ENCODE peak calls at places on chromosome 3, in six cellular contexts. One of them, this sample, is unnamed.

GRCh38 chr3:99356681-99357080 is 281.7 kb upstream of the COL8A1 start:
- DNase-seq in endothelial cell: no peak
- DNase-seq in hepatocyte: no peak
- DNase-seq in heart left ventricle: no peak
- DNase-seq in Peyer's patch: no peak
- DNase-seq in HFFc6: no peak
- DNase-seq in this sample: no peak

GRCh38 chr3:38210141-38210757 is 44.9 kb downstream of the OXSR1 start:
- DNase-seq in hepatocyte: no peak
- DNase-seq in HFFc6: no peak
- DNase-seq in Peyer's patch: no peak
- DNase-seq in heart left ventricle: no peak
- DNase-seq in endothelial cell: no peak
- DNase-seq in this sample: no peak

GRCh38 chr3:121517950-121518349 is 27.8 kb downstream of the POLQ start:
- DNase-seq in heart left ventricle: no peak
- DNase-seq in endothelial cell: no peak
- DNase-seq in hepatocyte: no peak
- DNase-seq in HFFc6: no peak
- DNase-seq in Peyer's patch: no peak
- DNase-seq in this sample: peak

GRCh38 chr3:3020209-3020608 is 90.0 kb downstream of the IL5RA start:
- DNase-seq in hepatocyte: no peak
- DNase-seq in heart left ventricle: no peak
- DNase-seq in HFFc6: no peak
- DNase-seq in endothelial cell: no peak
- DNase-seq in Peyer's patch: no peak
- DNase-seq in this sample: no peak

GRCh38 chr3:30508319-30508718 is 98.1 kb upstream of the TGFBR2 start:
- DNase-seq in endothelial cell: no peak
- DNase-seq in hepatocyte: no peak
- DNase-seq in heart left ventricle: no peak
- DNase-seq in Peyer's patch: no peak
- DNase-seq in HFFc6: no peak
- DNase-seq in this sample: no peak

GRCh38 chr3:9398715-9399708 is 1.6 kb downstream of the SETD5 start:
- DNase-seq in heart left ventricle: no peak
- DNase-seq in endothelial cell: no peak
- DNase-seq in Peyer's patch: no peak
- DNase-seq in HFFc6: no peak
- DNase-seq in hepatocyte: peak
- DNase-seq in this sample: peak

GRCh38 chr3:41448396-41448795 is 249.1 kb downstream of the CTNNB1 start:
- DNase-seq in heart left ventricle: no peak
- DNase-seq in Peyer's patch: no peak
- DNase-seq in HFFc6: no peak
- DNase-seq in endothelial cell: no peak
- DNase-seq in hepatocyte: no peak
- DNase-seq in this sample: no peak

GRCh38 chr3:65713016-65713415 is 325.7 kb downstream of the MAGI1 start:
- DNase-seq in heart left ventricle: no peak
- DNase-seq in HFFc6: peak
- DNase-seq in hepatocyte: peak
- DNase-seq in endothelial cell: peak
- DNase-seq in Peyer's patch: no peak
- DNase-seq in this sample: peak

GRCh38 chr3:29083607-29084120 is 197.2 kb upstream of the RBMS3 start:
- DNase-seq in hepatocyte: no peak
- DNase-seq in endothelial cell: no peak
- DNase-seq in HFFc6: no peak
- DNase-seq in Peyer's patch: no peak
- DNase-seq in heart left ventricle: no peak
- DNase-seq in this sample: no peak

GRCh38 chr3:151750181-151750580 is 16.5 kb downstream of the AADACL2 start:
- DNase-seq in heart left ventricle: no peak
- DNase-seq in HFFc6: no peak
- DNase-seq in hepatocyte: no peak
- DNase-seq in endothelial cell: no peak
- DNase-seq in Peyer's patch: no peak
- DNase-seq in this sample: no peak

GRCh38 chr3:66302288-66302687 is 81.5 kb downstream of the SLC25A26 start:
- DNase-seq in hepatocyte: no peak
- DNase-seq in HFFc6: no peak
- DNase-seq in heart left ventricle: no peak
- DNase-seq in endothelial cell: no peak
- DNase-seq in Peyer's patch: no peak
- DNase-seq in this sample: no peak

GRCh38 chr3:189513281-189514151 is 117.7 kb upstream of the TP63 start:
- DNase-seq in endothelial cell: no peak
- DNase-seq in hepatocyte: peak
- DNase-seq in HFFc6: no peak
- DNase-seq in Peyer's patch: no peak
- DNase-seq in heart left ventricle: no peak
- DNase-seq in this sample: no peak

GRCh38 chr3:138493804-138494606 is 59.6 kb downstream of the ESYT3 start:
- DNase-seq in HFFc6: peak
- DNase-seq in heart left ventricle: no peak
- DNase-seq in Peyer's patch: no peak
- DNase-seq in hepatocyte: no peak
- DNase-seq in endothelial cell: no peak
- DNase-seq in this sample: peak

GRCh38 chr3:89145995-89146394 is 38.6 kb downstream of the EPHA3 start:
- DNase-seq in Peyer's patch: no peak
- DNase-seq in heart left ventricle: no peak
- DNase-seq in endothelial cell: no peak
- DNase-seq in hepatocyte: peak
- DNase-seq in HFFc6: no peak
- DNase-seq in this sample: peak

GRCh38 chr3:49295489-49296058 is 18.5 kb upstream of the C3orf62 start:
- DNase-seq in heart left ventricle: no peak
- DNase-seq in endothelial cell: peak
- DNase-seq in Peyer's patch: no peak
- DNase-seq in hepatocyte: no peak
- DNase-seq in HFFc6: peak
- DNase-seq in this sample: peak

GRCh38 chr3:20739814-20740213 is 553.8 kb upstream of the SGO1 start:
- DNase-seq in heart left ventricle: no peak
- DNase-seq in endothelial cell: no peak
- DNase-seq in hepatocyte: no peak
- DNase-seq in HFFc6: no peak
- DNase-seq in Peyer's patch: no peak
- DNase-seq in this sample: no peak

GRCh38 chr3:71392277-71392676 is 191.3 kb downstream of the FOXP1 start:
- DNase-seq in hepatocyte: no peak
- DNase-seq in heart left ventricle: no peak
- DNase-seq in Peyer's patch: no peak
- DNase-seq in HFFc6: no peak
- DNase-seq in endothelial cell: no peak
- DNase-seq in this sample: no peak

DNA sequence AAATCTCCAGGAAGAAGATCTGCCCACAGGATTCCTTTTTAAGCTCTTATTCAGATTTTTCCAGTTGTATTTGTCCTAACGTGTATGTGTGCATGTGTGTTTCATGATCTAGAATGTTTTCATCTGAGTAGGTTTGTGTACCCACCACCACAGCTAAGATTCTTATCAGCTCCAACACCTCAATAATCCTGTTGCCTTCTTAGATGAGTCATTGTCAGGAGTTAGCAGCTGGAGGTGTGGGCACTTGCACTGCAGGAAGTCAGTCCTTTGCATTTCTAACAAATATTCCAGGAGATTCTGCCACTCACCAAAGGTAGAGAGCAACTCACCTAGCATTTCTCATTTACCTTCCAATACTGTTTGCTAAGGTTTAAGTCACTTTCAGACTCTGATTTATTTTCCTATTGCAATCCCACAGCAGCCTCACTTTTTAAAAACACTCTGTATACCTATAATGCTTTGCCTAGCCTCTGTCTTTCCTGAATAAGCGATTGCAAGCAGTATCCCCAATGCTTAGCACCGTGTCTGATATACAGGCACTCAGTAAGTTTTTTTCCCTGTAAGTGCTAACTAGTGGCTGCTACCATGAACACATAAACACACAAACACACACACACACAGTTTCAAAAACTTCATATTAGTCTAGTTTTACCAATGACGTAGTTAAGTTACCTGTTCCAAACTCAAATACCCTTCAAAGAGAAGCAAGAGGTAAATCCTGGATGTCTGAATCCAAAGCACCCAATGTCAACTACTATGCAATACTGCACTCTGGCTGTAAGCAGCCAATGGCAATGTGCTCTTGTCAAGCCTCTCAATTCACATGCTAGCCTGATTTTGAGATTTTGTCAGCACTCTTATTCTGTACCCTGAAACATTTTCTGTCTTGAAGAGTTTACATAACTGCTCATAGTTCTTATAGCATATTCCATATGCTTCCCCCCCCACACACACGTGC is 713.5 kb upstream of the LMCD1 start:
- DNase-seq in Peyer's patch: no peak
- DNase-seq in hepatocyte: peak
- DNase-seq in HFFc6: no peak
- DNase-seq in endothelial cell: no peak
- DNase-seq in heart left ventricle: no peak
- DNase-seq in this sample: no peak
- TF ChIP-seq CTCF in Peyer's patch: no peak
- TF ChIP-seq CTCF in hepatocyte: peak
- TF ChIP-seq CTCF in HFFc6: no peak
- TF ChIP-seq CTCF in endothelial cell: no peak
- TF ChIP-seq CTCF in heart left ventricle: no peak
- TF ChIP-seq CTCF in this sample: no peak

GRCh38 chr3:86303935-86304334 is 687.0 kb downstream of the VGLL3 start:
- DNase-seq in heart left ventricle: no peak
- DNase-seq in hepatocyte: no peak
- DNase-seq in HFFc6: no peak
- DNase-seq in endothelial cell: no peak
- DNase-seq in Peyer's patch: no peak
- DNase-seq in this sample: no peak
- TF ChIP-seq CTCF in heart left ventricle: no peak
- TF ChIP-seq CTCF in hepatocyte: no peak
- TF ChIP-seq CTCF in HFFc6: no peak
- TF ChIP-seq CTCF in endothelial cell: no peak
- TF ChIP-seq CTCF in Peyer's patch: no peak
- TF ChIP-seq CTCF in this sample: no peak

GRCh38 chr3:47444103-47444502 is 31.6 kb downstream of the SCAP start:
- DNase-seq in endothelial cell: no peak
- DNase-seq in hepatocyte: no peak
- DNase-seq in heart left ventricle: no peak
- DNase-seq in HFFc6: no peak
- DNase-seq in Peyer's patch: no peak
- DNase-seq in this sample: no peak

GRCh38 chr3:47443611-47443995 is 32.1 kb downstream of the SCAP start:
- DNase-seq in heart left ventricle: no peak
- DNase-seq in hepatocyte: peak
- DNase-seq in endothelial cell: no peak
- DNase-seq in Peyer's patch: peak
- DNase-seq in HFFc6: no peak
- DNase-seq in this sample: no peak

GRCh38 chr3:47436180-47436579 is 39.6 kb downstream of the SCAP start:
- DNase-seq in heart left ventricle: no peak
- DNase-seq in endothelial cell: no peak
- DNase-seq in HFFc6: no peak
- DNase-seq in hepatocyte: no peak
- DNase-seq in Peyer's patch: no peak
- DNase-seq in this sample: no peak

GRCh38 chr3:47441796-47442551 is 33.8 kb downstream of the SCAP start:
- DNase-seq in Peyer's patch: no peak
- DNase-seq in hepatocyte: peak
- DNase-seq in endothelial cell: no peak
- DNase-seq in heart left ventricle: no peak
- DNase-seq in HFFc6: no peak
- DNase-seq in this sample: no peak

GRCh38 chr3:47440131-47440530 is 35.6 kb downstream of the SCAP start:
- DNase-seq in hepatocyte: no peak
- DNase-seq in HFFc6: no peak
- DNase-seq in heart left ventricle: no peak
- DNase-seq in Peyer's patch: no peak
- DNase-seq in endothelial cell: no peak
- DNase-seq in this sample: peak
- TF ChIP-seq CTCF in hepatocyte: peak
- TF ChIP-seq CTCF in HFFc6: peak
- TF ChIP-seq CTCF in heart left ventricle: no peak
- TF ChIP-seq CTCF in Peyer's patch: no peak
- TF ChIP-seq CTCF in endothelial cell: peak
- TF ChIP-seq CTCF in this sample: peak

DNA sequence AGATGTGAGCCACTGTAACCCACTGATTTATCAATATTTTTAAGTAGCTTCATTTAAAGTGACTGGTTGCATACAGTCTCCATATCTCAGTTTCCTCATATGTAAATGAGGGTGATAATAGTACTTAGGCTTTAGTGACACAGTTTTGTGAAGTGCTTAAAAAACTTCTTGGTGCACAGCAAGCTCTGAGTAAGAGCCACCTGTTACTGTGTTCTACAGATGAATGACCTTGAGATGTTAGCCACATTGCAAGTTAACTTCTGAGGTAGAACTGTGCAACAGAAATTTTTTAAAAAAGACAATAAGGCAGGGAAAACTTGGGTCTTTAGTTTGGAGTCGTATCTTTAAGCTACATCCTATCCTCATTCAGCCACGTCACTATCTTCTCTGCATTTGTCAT is 43.1 kb downstream of the PCCB start:
- DNase-seq in heart left ventricle: no peak
- DNase-seq in HFFc6: no peak
- DNase-seq in hepatocyte: no peak
- DNase-seq in Peyer's patch: no peak
- DNase-seq in endothelial cell: no peak
- DNase-seq in this sample: no peak
- TF ChIP-seq CTCF in heart left ventricle: no peak
- TF ChIP-seq CTCF in HFFc6: no peak
- TF ChIP-seq CTCF in hepatocyte: no peak
- TF ChIP-seq CTCF in Peyer's patch: no peak
- TF ChIP-seq CTCF in endothelial cell: no peak
- TF ChIP-seq CTCF in this sample: no peak